ENCODE peak calls at places on chromosomes 3 and 15, in seven cellular contexts. X is NCI-H1105, W is NCI-H1092, G is heart left ventricle, J is NCI-H69, N is right cardiac atrium, O is SK-N-DZ. Q is an unnamed sample.

GRCh38 chr3:170007031-170007663 is 30.6 kb upstream of the GPR160 start:
- DNase-seq in X (no peak), W (no peak), G (no peak), J (no peak), N (no peak), O (no peak), Q (no peak)

GRCh38 chr15:90479656-90480055 is 50.1 kb upstream of the CRTC3 start:
- DNase-seq in X (no peak), W (no peak), G (no peak), J (no peak), N (no peak), O (no peak), Q (peak)

GRCh38 chr3:69807674-69808073 is 68.4 kb downstream of the MITF start:
- DNase-seq in X (no peak), W (no peak), G (no peak), J (no peak), N (no peak), O (no peak), Q (no peak)

GRCh38 chr3:100932491-100932890 is 60.7 kb downstream of the ABI3BP start:
- DNase-seq in X (no peak), W (no peak), G (no peak), J (no peak), N (no peak), O (no peak), Q (no peak)

GRCh38 chr3:192817053-192817452 is 89.7 kb upstream of the FGF12 start:
- DNase-seq in X (no peak), W (no peak), G (no peak), J (no peak), N (no peak), O (no peak), Q (no peak)

GRCh38 chr3:131221731-131222130 is 159.8 kb upstream of the NUDT16 start:
- DNase-seq in X (no peak), W (no peak), G (no peak), J (no peak), N (no peak), O (no peak), Q (no peak)

GRCh38 chr3:108488631-108489030 is 21.8 kb downstream of the MYH15 start:
- DNase-seq in X (no peak), W (no peak), G (no peak), J (no peak), N (no peak), O (no peak), Q (no peak)

GRCh38 chr15:85875756-85876155 is 81.0 kb upstream of the KLHL25 start:
- DNase-seq in X (no peak), W (no peak), G (no peak), J (no peak), N (no peak), O (no peak), Q (no peak)

GRCh38 chr15:30038667-30039523 is 43.9 kb upstream of the GOLGA8J start:
- DNase-seq in X (no peak), W (no peak), G (no peak), J (peak), N (no peak), O (no peak), Q (no peak)

GRCh38 chr15:99307735-99308134 is 56.5 kb downstream of the LRRC28 start:
- DNase-seq in X (no peak), W (no peak), G (no peak), J (peak), N (no peak), O (no peak), Q (no peak)

GRCh38 chr15:81106560-81106959 is 27.5 kb upstream of the CFAP161 start:
- DNase-seq in X (peak), W (no peak), G (no peak), J (peak), N (no peak), O (peak), Q (peak)

GRCh38 chr15:49301562-49301961 is 121.5 kb upstream of the FGF7 start:
- DNase-seq in X (no peak), W (no peak), G (no peak), J (no peak), N (no peak), O (no peak), Q (no peak)

GRCh38 chr3:49616491-49616941 is 57.6 kb upstream of the APEH start:
- DNase-seq in X (no peak), W (no peak), G (no peak), J (no peak), N (no peak), O (no peak), Q (peak)

GRCh38 chr3:127747751-127748521 is 74.4 kb downstream of the MGLL start:
- DNase-seq in X (no peak), W (peak), G (peak), J (peak), N (peak), O (no peak), Q (no peak)

GRCh38 chr15:66955871-66956585 is 109.4 kb upstream of the SMAD3 start:
- DNase-seq in X (no peak), W (no peak), G (no peak), J (peak), N (no peak), O (no peak), Q (no peak)

GRCh38 chr3:140585828-140586227 is 92.0 kb upstream of the TRIM42 start:
- DNase-seq in X (no peak), W (no peak), G (no peak), J (no peak), N (no peak), O (no peak), Q (no peak)

GRCh38 chr3:123489400-123490004 is 40.6 kb upstream of the ADCY5 start:
- DNase-seq in X (peak), W (peak), G (peak), J (peak), N (peak), O (peak), Q (peak)

GRCh38 chr3:129746629-129747028 is 140.2 kb upstream of the PLXND1 start:
- DNase-seq in X (no peak), W (no peak), G (no peak), J (no peak), N (no peak), O (no peak), Q (no peak)

Q was measured in iPS-NIHi11.